ENCODE peak calls at places on chromosomes 16 and 17, in four cellular contexts. J, T, Y and Q are unnamed samples.

GRCh38 chr17:30584810-30585209 is 107.6 kb downstream of the GOSR1 start:
- DNase-seq in Y (no peak), T (no peak), J (no peak), Q (no peak)

GRCh38 chr17:15444805-15445204 is 22.6 kb downstream of the CDRT4 start:
- DNase-seq in T (no peak), Y (no peak), J (no peak), Q (no peak)

GRCh38 chr17:67998466-67998865 is 2.2 kb upstream of the C17orf58 start:
- DNase-seq in Y (no peak), T (no peak), J (no peak), Q (no peak)

GRCh38 chr17:145671-146541 is 8.5 kb downstream of the SCGB1C2 start:
- DNase-seq in Y (no peak), J (no peak), T (no peak), Q (no peak)

GRCh38 chr17:74800531-74800930 is 24.4 kb upstream of the NAT9 start:
- DNase-seq in Y (no peak), T (no peak), J (no peak), Q (no peak)

GRCh38 chr17:80265205-80266068 is 4.8 kb downstream of the RNF213 start:
- DNase-seq in T (peak), Y (no peak), J (no peak), Q (no peak)

GRCh38 chr17:74972107-74972972 is at the start of gene HID1:
- DNase-seq in Y (peak), J (no peak), T (peak), Q (no peak)

GRCh38 chr17:35084987-35085386 is 21.5 kb upstream of the RFFL start:
- DNase-seq in T (no peak), J (peak), Y (no peak), Q (no peak)

GRCh38 chr17:19533036-19533717 is 477 bp upstream of the SLC47A1 start:
- DNase-seq in T (no peak), J (no peak), Y (no peak), Q (no peak)

GRCh38 chr16:27499659-27500055 is 50.1 kb downstream of the GTF3C1 start:
- DNase-seq in Y (no peak), J (no peak), T (no peak), Q (no peak)

GRCh38 chr16:57846078-57846697 is 43.9 kb upstream of the KIFC3 start:
- DNase-seq in T (no peak), J (no peak), Y (no peak), Q (peak)

GRCh38 chr16:25786748-25787147 is 95.0 kb downstream of the HS3ST4 start:
- DNase-seq in Y (no peak), J (no peak), T (no peak), Q (no peak)

GRCh38 chr17:74201250-74201649 is 2.2 kb upstream of the RPL38 start:
- DNase-seq in J (no peak), T (no peak), Y (no peak), Q (no peak)

GRCh38 chr17:76404976-76405563 is 20.7 kb downstream of the SPHK1 start:
- DNase-seq in Y (no peak), J (no peak), T (no peak), Q (no peak)

GRCh38 chr17:33328129-33328528 is 35.0 kb upstream of the ASIC2 start:
- DNase-seq in Y (peak), T (no peak), J (no peak), Q (peak)

GRCh38 chr17:68937890-68938514 is 17.2 kb downstream of the ABCA8 start:
- DNase-seq in Y (no peak), J (no peak), T (no peak), Q (no peak)

GRCh38 chr17:75749545-75750389 is 15.2 kb downstream of the GALK1 start:
- DNase-seq in Y (peak), J (peak), T (peak), Q (no peak)

GRCh38 chr17:66939461-66940114 is 24.9 kb upstream of the CACNG4 start:
- DNase-seq in T (no peak), J (no peak), Y (no peak), Q (no peak)

GRCh38 chr16:66248096-66248495 is 118.4 kb upstream of the CDH5 start:
- DNase-seq in T (no peak), J (no peak), Y (no peak), Q (no peak)

GRCh38 chr16:55773859-55774549 is 58.9 kb downstream of the CES1 start:
- DNase-seq in T (no peak), Y (no peak), J (no peak), Q (no peak)

GRCh38 chr16:82061861-82062525 is 26.9 kb downstream of the HSD17B2 start:
- DNase-seq in J (no peak), T (no peak), Y (no peak), Q (no peak)

GRCh38 chr17:12568358-12569251 is 97.1 kb upstream of the MYOCD start:
- DNase-seq in T (no peak), Y (no peak), J (no peak), Q (no peak)

GRCh38 chr16:81850197-81850944 is 71.3 kb downstream of the PLCG2 start:
- DNase-seq in T (no peak), J (no peak), Y (no peak), Q (no peak)

GRCh38 chr16:397135-397661 is at the start of gene NME4:
- DNase-seq in Y (peak), T (no peak), J (peak), Q (no peak)

GRCh38 chr17:77496401-77496801 is 355.6 kb downstream of the SEC14L1 start:
- DNase-seq in Y (no peak), J (no peak), T (no peak), Q (no peak)

GRCh38 chr17:15123593-15124590 is 141.2 kb downstream of the PMP22 start:
- DNase-seq in J (no peak), T (no peak), Y (no peak), Q (no peak)